ENCODE peak calls at places on chromosome 22, in eight cellular contexts. R, L, M, X, Q, W, D and O are unnamed samples.

GRCh38 chr22:29630987-29631386 is 27.6 kb downstream of the NF2 start:
- DNase-seq in D (no peak), R (no peak), L (no peak), Q (no peak), W (no peak), X (no peak), M (no peak), O (no peak)

GRCh38 chr22:19419086-19419463 is 12.5 kb downstream of the HIRA start:
- DNase-seq in W (no peak), R (no peak), X (no peak), L (no peak), M (no peak), D (no peak), Q (no peak), O (no peak)

GRCh38 chr22:46062971-46063631 is 86.1 kb upstream of the WNT7B start:
- DNase-seq in Q (no peak), D (no peak), L (no peak), M (no peak), R (no peak), W (no peak), X (no peak), O (no peak)

GRCh38 chr22:35608088-35608487 is 9.0 kb downstream of the MB start:
- DNase-seq in D (no peak), L (no peak), Q (no peak), M (no peak), W (no peak), R (no peak), X (no peak), O (no peak)

GRCh38 chr22:46240506-46240905 is 9.6 kb downstream of the CDPF1 start:
- DNase-seq in R (no peak), W (no peak), D (no peak), M (no peak), Q (no peak), L (no peak), X (no peak), O (no peak)

GRCh38 chr22:25928038-25928437 is 186.1 kb downstream of the MYO18B start:
- DNase-seq in W (no peak), Q (no peak), L (no peak), D (peak), R (no peak), M (no peak), X (no peak), O (no peak)

GRCh38 chr22:48436201-48436931 is 1391.3 kb downstream of the BRD1 start:
- DNase-seq in W (no peak), L (no peak), R (no peak), D (no peak), X (no peak), M (no peak), Q (no peak), O (no peak)

GRCh38 chr22:39493759-39494158 is 8.3 kb upstream of the MIEF1 start:
- DNase-seq in M (no peak), Q (peak), X (no peak), D (no peak), R (no peak), W (no peak), L (no peak), O (no peak)

GRCh38 chr22:33883961-33884808 is 36.1 kb downstream of the LARGE1 start:
- DNase-seq in D (no peak), R (no peak), W (no peak), X (no peak), Q (peak), L (no peak), M (no peak), O (no peak)

GRCh38 chr22:38696606-38697005 is 4.1 kb downstream of the JOSD1 start:
- DNase-seq in W (peak), D (no peak), R (no peak), M (no peak), Q (peak), L (no peak), X (peak), O (no peak)

GRCh38 chr22:30680998-30681770 is 13.5 kb upstream of the OSBP2 start:
- DNase-seq in L (no peak), Q (no peak), W (no peak), X (no peak), D (no peak), M (no peak), R (no peak), O (no peak)

GRCh38 chr22:27099896-27100295 is 442.5 kb downstream of the MIAT start:
- DNase-seq in D (no peak), W (no peak), X (no peak), L (no peak), Q (no peak), M (no peak), R (no peak), O (no peak)

GRCh38 chr22:20233351-20234313 is 34.5 kb downstream of the RTN4R start:
- DNase-seq in M (no peak), W (no peak), R (no peak), Q (no peak), D (no peak), L (no peak), X (no peak), O (no peak)

GRCh38 chr22:44723801-44724200 is 21.8 kb downstream of the PRR5 start:
- DNase-seq in X (peak), Q (no peak), W (no peak), M (no peak), L (no peak), R (no peak), D (no peak), O (no peak)

GRCh38 chr22:39017596-39018365 is 3.1 kb upstream of the APOBEC3D start:
- DNase-seq in R (no peak), D (no peak), X (no peak), Q (no peak), W (no peak), L (no peak), M (no peak), O (no peak)

GRCh38 chr22:37633082-37633692 is 6.3 kb upstream of the SH3BP1 start:
- DNase-seq in M (no peak), D (no peak), W (no peak), Q (no peak), X (no peak), R (no peak), L (no peak), O (no peak)

GRCh38 chr22:46280999-46281623 is 13.3 kb downstream of the TTC38 start:
- DNase-seq in D (no peak), M (no peak), Q (no peak), R (peak), L (no peak), W (no peak), X (no peak), O (no peak)

GRCh38 chr22:29011868-29012428 is 49.7 kb downstream of the C22orf31 start:
- DNase-seq in W (no peak), R (no peak), L (no peak), M (no peak), X (no peak), D (no peak), Q (no peak), O (no peak)

GRCh38 chr22:39184586-39185577 is 32.4 kb upstream of the CBX7 start:
- DNase-seq in M (no peak), W (no peak), D (no peak), Q (no peak), R (no peak), X (peak), L (no peak), O (no peak)

GRCh38 chr22:32533265-32534068 is 58.9 kb downstream of the FBXO7 start:
- DNase-seq in M (no peak), L (no peak), X (no peak), W (no peak), Q (no peak), D (no peak), R (no peak), O (no peak)

GRCh38 chr22:43829904-43830851 is 18.1 kb upstream of the EFCAB6 start:
- DNase-seq in X (no peak), R (no peak), L (no peak), Q (no peak), W (no peak), D (no peak), M (no peak), O (no peak)

GRCh38 chr22:17972385-17973181 is 51.8 kb downstream of the MICAL3 start:
- DNase-seq in R (no peak), W (peak), Q (peak), M (no peak), L (no peak), X (peak), D (no peak), O (no peak)

GRCh38 chr22:41106122-41106968 is 14.0 kb downstream of the EP300 start:
- DNase-seq in M (no peak), W (no peak), D (no peak), Q (no peak), X (no peak), R (no peak), L (no peak), O (no peak)

GRCh38 chr22:45483918-45484499 is 18.7 kb upstream of the FBLN1 start:
- DNase-seq in D (no peak), W (no peak), X (no peak), M (no peak), R (no peak), Q (no peak), L (no peak), O (no peak)

GRCh38 chr22:24953294-24954113 is 988 bp downstream of the KIAA1671 start:
- DNase-seq in X (peak), R (no peak), M (no peak), W (no peak), Q (no peak), D (no peak), L (peak), O (no peak)

GRCh38 chr22:44051961-44052360 is 27.9 kb downstream of the PARVB start:
- DNase-seq in W (no peak), Q (no peak), M (no peak), X (no peak), L (no peak), R (no peak), D (no peak), O (no peak)

GRCh38 chr22:39185601-39186012 is 33.1 kb upstream of the CBX7 start:
- DNase-seq in D (no peak), W (no peak), X (no peak), L (no peak), Q (no peak), M (no peak), R (no peak), O (no peak)

GRCh38 chr22:34414467-34415440 is 494.5 kb upstream of the LARGE1 start:
- DNase-seq in M (no peak), X (peak), Q (peak), W (no peak), R (no peak), L (peak), D (no peak), O (no peak)

GRCh38 chr22:41916745-41917358 is 2.0 kb upstream of the SHISA8 start:
- DNase-seq in X (no peak), W (no peak), R (no peak), L (no peak), Q (no peak), M (no peak), D (no peak), O (no peak)

GRCh38 chr22:37564111-37564711 is 3.9 kb downstream of the CDC42EP1 start:
- DNase-seq in X (no peak), L (no peak), M (no peak), Q (no peak), W (no peak), R (no peak), D (no peak), O (no peak)

GRCh38 chr22:45639747-45640102 is 31.9 kb upstream of the ATXN10 start:
- DNase-seq in Q (no peak), L (no peak), X (no peak), W (no peak), D (no peak), R (no peak), M (no peak), O (no peak)

GRCh38 chr22:37285937-37286336 is 3.6 kb downstream of the CYTH4 start:
- DNase-seq in L (no peak), D (no peak), M (no peak), X (no peak), R (no peak), Q (no peak), W (no peak), O (no peak)

GRCh38 chr22:30866216-30866615 is 102.4 kb downstream of the MORC2 start:
- DNase-seq in M (no peak), W (no peak), Q (no peak), D (no peak), R (no peak), L (no peak), X (no peak), O (no peak)